ENCODE peak calls at places on chromosome 18, in six cellular contexts. One of them, this sample, is unnamed.

GRCh38 chr18:45589559-45590041 is 25.7 kb upstream of the SLC14A2 start:
- DNase-seq in PC-9: no peak
- DNase-seq in dermis microvascular lymphatic vessel endothelial cell: no peak
- DNase-seq in GM12878: no peak
- DNase-seq in HFFc6: peak; percentile 64
- DNase-seq in T-helper 22 cell: no peak
- DNase-seq in this sample: no peak

GRCh38 chr18:13539050-13539449 is 187.3 kb downstream of the FAM210A start:
- DNase-seq in GM12878: no peak
- DNase-seq in HFFc6: no peak
- DNase-seq in PC-9: no peak
- DNase-seq in T-helper 22 cell: no peak
- DNase-seq in dermis microvascular lymphatic vessel endothelial cell: no peak
- DNase-seq in this sample: no peak

GRCh38 chr18:59060540-59060939 is 79.1 kb upstream of the SEC11C start:
- DNase-seq in PC-9: no peak
- DNase-seq in T-helper 22 cell: no peak
- DNase-seq in dermis microvascular lymphatic vessel endothelial cell: no peak
- DNase-seq in HFFc6: no peak
- DNase-seq in GM12878: no peak
- DNase-seq in this sample: no peak

GRCh38 chr18:7886436-7886835 is 319.3 kb downstream of the PTPRM start:
- DNase-seq in T-helper 22 cell: no peak
- DNase-seq in HFFc6: no peak
- DNase-seq in dermis microvascular lymphatic vessel endothelial cell: no peak
- DNase-seq in PC-9: no peak
- DNase-seq in GM12878: no peak
- DNase-seq in this sample: no peak

GRCh38 chr18:23827681-23828080 is 138.4 kb downstream of the LAMA3 start:
- DNase-seq in GM12878: no peak
- DNase-seq in dermis microvascular lymphatic vessel endothelial cell: no peak
- DNase-seq in PC-9: peak; percentile 60
- DNase-seq in HFFc6: no peak
- DNase-seq in T-helper 22 cell: no peak
- DNase-seq in this sample: no peak

GRCh38 chr18:58682429-58683069 is 11.3 kb downstream of the MALT1 start:
- DNase-seq in GM12878: no peak
- DNase-seq in dermis microvascular lymphatic vessel endothelial cell: peak; percentile 63
- DNase-seq in T-helper 22 cell: no peak
- DNase-seq in HFFc6: no peak
- DNase-seq in PC-9: peak; percentile 71
- DNase-seq in this sample: no peak

GRCh38 chr18:35749701-35750100 is 168.2 kb downstream of the GALNT1 start:
- DNase-seq in GM12878: no peak
- DNase-seq in PC-9: peak; percentile 37
- DNase-seq in T-helper 22 cell: no peak
- DNase-seq in dermis microvascular lymphatic vessel endothelial cell: no peak
- DNase-seq in HFFc6: no peak
- DNase-seq in this sample: no peak

GRCh38 chr18:57052759-57053158 is 94.1 kb upstream of the BOD1L2 start:
- DNase-seq in T-helper 22 cell: no peak
- DNase-seq in HFFc6: no peak
- DNase-seq in dermis microvascular lymphatic vessel endothelial cell: no peak
- DNase-seq in GM12878: no peak
- DNase-seq in PC-9: no peak
- DNase-seq in this sample: no peak

GRCh38 chr18:24585996-24586566 is 125.6 kb downstream of the HRH4 start:
- DNase-seq in dermis microvascular lymphatic vessel endothelial cell: no peak
- DNase-seq in T-helper 22 cell: no peak
- DNase-seq in HFFc6: no peak
- DNase-seq in GM12878: no peak
- DNase-seq in PC-9: no peak
- DNase-seq in this sample: no peak

This sample was measured in upper lobe of right lung.